ENCODE peak calls at places on chromosomes 1 and 21, in four cellular contexts. X is GM23338, L is HCT116, N is HL-60. J is an unnamed sample.

GRCh38 chr1:28421744-28422143 is 52.2 kb downstream of the PHACTR4 start:
- DNase-seq in N (no peak), L (no peak), X (no peak), J (no peak)

GRCh38 chr1:179296831-179297377 is 3.3 kb downstream of the SOAT1 start:
- DNase-seq in N (no peak), L (no peak), X (no peak), J (no peak)

GRCh38 chr1:176559474-176560390 is 96.8 kb downstream of the PAPPA2 start:
- DNase-seq in X (peak; percentile 90), L (peak; percentile 44), N (peak; percentile 31), J (peak; percentile 33)

GRCh38 chr1:6612641-6613360 is 730 bp upstream of the PHF13 start:
- DNase-seq in N (peak; percentile 28), L (no peak), X (peak; percentile 71), J (no peak)

GRCh38 chr1:154104433-154105082 is 50.3 kb downstream of the NUP210L start:
- DNase-seq in N (no peak), X (peak; percentile 61), L (no peak), J (no peak)

GRCh38 chr1:21696931-21697330 is 27.8 kb upstream of the RAP1GAP start:
- DNase-seq in L (no peak), X (no peak), N (no peak), J (no peak)

GRCh38 chr1:175935566-175936115 is 192.2 kb upstream of the TNR start:
- DNase-seq in X (no peak), L (no peak), N (no peak), J (no peak)

GRCh38 chr1:209769956-209770355 is 14.1 kb downstream of the TRAF3IP3 start:
- DNase-seq in L (no peak), N (peak; percentile 20), X (no peak), J (no peak)

GRCh38 chr1:64471218-64471719 is 1.3 kb downstream of the CACHD1 start:
- DNase-seq in L (no peak), N (no peak), X (peak; percentile 72), J (no peak)

GRCh38 chr1:217049081-217049480 is 325.9 kb upstream of the ESRRG start:
- DNase-seq in X (no peak), N (no peak), L (no peak), J (no peak)

GRCh38 chr1:64487061-64487460 is 17.1 kb downstream of the CACHD1 start:
- DNase-seq in L (no peak), X (peak; percentile 68), N (no peak), J (no peak)

GRCh38 chr21:42040411-42041180 is 30.4 kb upstream of the ZBTB21 start:
- DNase-seq in X (no peak), N (no peak), L (peak; percentile 79), J (peak; percentile 47)

GRCh38 chr1:4046836-4047461 is 146.9 kb upstream of the C1orf174 start:
- DNase-seq in X (no peak), N (no peak), L (no peak), J (no peak)

GRCh38 chr1:169483500-169483966 is 2.2 kb downstream of the SLC19A2 start:
- DNase-seq in N (peak; percentile 40), L (no peak), X (no peak), J (no peak)

GRCh38 chr1:201561604-201562003 is 22.7 kb downstream of the NAV1 start:
- DNase-seq in L (no peak), X (no peak), N (no peak), J (no peak)

GRCh38 chr1:3241673-3242407 is 172.8 kb downstream of the PRDM16 start:
- DNase-seq in N (no peak), L (no peak), X (no peak), J (no peak)

GRCh38 chr1:234918216-234918841 is 210.3 kb downstream of the TOMM20 start:
- DNase-seq in L (no peak), X (peak; percentile 37), N (no peak), J (no peak)

GRCh38 chr21:34949045-34949444 is 100.1 kb downstream of the RUNX1 start:
- DNase-seq in N (no peak), X (no peak), L (no peak), J (no peak)

GRCh38 chr1:232428781-232429530 is 201.0 kb downstream of the SIPA1L2 start:
- DNase-seq in N (no peak), L (no peak), X (no peak), J (no peak)

GRCh38 chr1:203534526-203534925 is 40.6 kb downstream of the OPTC start:
- DNase-seq in L (no peak), X (no peak), N (no peak), J (no peak)

GRCh38 chr21:43348801-43349261 is 78.1 kb downstream of the SIK1 start:
- DNase-seq in X (no peak), N (no peak), L (no peak), J (no peak)

GRCh38 chr1:197302775-197303174 is 34.7 kb downstream of the CRB1 start:
- DNase-seq in L (no peak), X (no peak), N (no peak), J (no peak)

GRCh38 chr1:206579747-206580437 is 32.4 kb downstream of the EIF2D start:
- DNase-seq in X (no peak), L (no peak), N (peak; percentile 99), J (no peak)

GRCh38 chr1:64038965-64039926 is 164.2 kb upstream of the UBE2U start:
- DNase-seq in L (peak; percentile 15), N (no peak), X (peak; percentile 72), J (peak; percentile 92)

GRCh38 chr1:168488153-168488552 is 55.6 kb downstream of the XCL2 start:
- DNase-seq in X (no peak), L (no peak), N (peak; percentile 19), J (no peak)

GRCh38 chr21:33168886-33169285 is 60.9 kb upstream of the IFNAR2 start:
- DNase-seq in X (no peak), L (no peak), N (no peak), J (no peak)

GRCh38 chr1:158509471-158510161 is 37.6 kb downstream of the OR10R2 start:
- DNase-seq in L (no peak), N (no peak), X (no peak), J (no peak)

GRCh38 chr1:240784776-240785175 is 172.8 kb upstream of the GREM2 start:
- DNase-seq in L (no peak), N (no peak), X (no peak), J (no peak)

GRCh38 chr1:59709333-59709732 is 105.4 kb upstream of the HOOK1 start:
- DNase-seq in X (no peak), L (no peak), N (no peak), J (no peak)

GRCh38 chr1:245418029-245418428 is 263.2 kb downstream of the KIF26B start:
- DNase-seq in X (peak; percentile 36), N (no peak), L (no peak), J (no peak)

GRCh38 chr1:213055087-213055591 is 4.1 kb downstream of the RPS6KC1 start:
- DNase-seq in N (peak; percentile 49), L (no peak), X (no peak), J (no peak)

GRCh38 chr1:11523746-11524464 is 45.0 kb downstream of the DISP3 start:
- DNase-seq in X (no peak), N (no peak), L (no peak), J (no peak)

GRCh38 chr1:208595745-208596144 is 351.6 kb upstream of the PLXNA2 start:
- DNase-seq in L (no peak), N (no peak), X (no peak), J (no peak)
- TF ChIP-seq CTCF in L (no peak), N (no peak), X (no peak), J (no peak)

DNA sequence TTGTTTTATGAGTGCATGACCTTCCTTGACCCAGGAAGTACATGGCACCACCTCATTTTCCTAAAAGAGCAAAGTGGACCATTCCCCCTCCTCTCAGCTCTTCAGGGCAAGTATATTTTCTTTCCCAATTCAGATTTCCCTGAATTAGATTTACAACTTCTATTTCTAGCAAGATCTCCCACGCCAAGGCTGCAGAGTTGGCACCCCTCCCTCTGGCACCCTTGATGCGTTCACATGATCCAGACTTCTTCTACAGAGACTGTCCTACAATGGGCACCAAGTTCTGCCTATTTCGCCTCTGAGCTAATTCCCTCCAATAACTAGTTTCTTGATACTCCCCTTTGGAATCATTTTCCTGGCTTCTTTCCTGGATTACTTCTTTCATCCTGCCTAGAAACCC is 121.9 kb downstream of the CDC7 start:
- DNase-seq in L (no peak), X (no peak), N (no peak), J (no peak)
- TF ChIP-seq POLR2AphosphoS5 in L (no peak), X (no peak), N (no peak), J (no peak)

DNA sequence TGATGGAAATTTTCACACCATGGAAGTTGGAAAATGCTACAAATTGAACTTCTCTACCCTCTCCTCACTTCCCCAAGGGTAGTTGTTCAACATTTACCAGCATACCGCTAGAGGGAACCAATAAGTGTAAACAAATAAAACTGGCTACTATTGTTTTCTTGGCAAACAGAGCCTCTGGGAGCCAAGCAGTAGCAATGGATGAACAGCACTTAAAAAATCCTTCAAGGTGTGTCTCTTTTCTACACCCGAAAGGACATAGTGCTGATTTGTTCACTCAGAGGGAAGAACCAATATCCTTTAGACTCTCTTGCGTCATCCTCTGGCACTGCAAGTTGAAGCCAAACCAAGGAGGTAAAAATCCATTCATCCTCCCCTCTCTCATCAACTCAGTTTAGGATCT is 161.5 kb downstream of the TBX15 start:
- DNase-seq in N (no peak), X (peak; percentile 54), L (no peak), J (no peak)
- TF ChIP-seq CTCF in N (no peak), X (peak; percentile 46), L (no peak), J (no peak)

GRCh38 chr1:159957824-159958268 is 3.8 kb upstream of the SLAMF9 start:
- DNase-seq in N (no peak), X (no peak), L (no peak), J (no peak)
- TF ChIP-seq POLR2AphosphoS5 in N (no peak), X (no peak), L (no peak), J (no peak)

GRCh38 chr1:205066221-205066818 is 17.9 kb downstream of the TMEM81 start:
- DNase-seq in L (peak; percentile 10), N (no peak), X (no peak), J (no peak)
- TF ChIP-seq CTCF in L (peak; percentile 42), N (no peak), X (peak; percentile 24), J (no peak)

GRCh38 chr1:214583113-214583512 is 19.9 kb upstream of the CENPF start:
- DNase-seq in L (no peak), X (no peak), N (no peak), J (no peak)
- TF ChIP-seq POLR2AphosphoS5 in L (no peak), X (no peak), N (no peak), J (no peak)

GRCh38 chr1:84141177-84142003 is 2.7 kb upstream of the PRKACB start:
- DNase-seq in X (no peak), L (no peak), N (no peak), J (no peak)
- TF ChIP-seq CTCF in X (no peak), L (peak; percentile 70), N (peak; percentile 39), J (peak; percentile 79)

J was measured in Panc1.